ENCODE peak calls at places on chromosomes 13 and 19, in eight cellular contexts. U, V, H, Z, G, C, N and S are unnamed samples.

GRCh38 chr13:100363874-100364273 is 224.7 kb downstream of the GGACT start:
- DNase-seq in G (no peak), N (no peak), Z (no peak), C (no peak), V (peak; percentile 61), H (no peak), U (peak; percentile 2), S (peak; percentile 3)

GRCh38 chr13:31056650-31057275 is 104.9 kb downstream of the HSPH1 start:
- DNase-seq in V (no peak), C (no peak), U (peak; percentile 76), Z (no peak), G (no peak), N (no peak), H (no peak), S (peak; percentile 45)

GRCh38 chr19:38115264-38115802 is 108.7 kb downstream of the DPF1 start:
- DNase-seq in H (no peak), N (no peak), Z (no peak), C (no peak), U (no peak), V (no peak), G (no peak), S (no peak)

GRCh38 chr13:114008964-114009589 is 35.2 kb upstream of the C13orf46 start:
- DNase-seq in Z (no peak), C (no peak), H (no peak), N (no peak), G (peak; percentile 15), V (no peak), U (no peak), S (no peak)

GRCh38 chr19:5048727-5049553 is 80.0 kb downstream of the KDM4B start:
- DNase-seq in C (peak; percentile 77), Z (no peak), H (peak; percentile 37), U (peak; percentile 78), N (no peak), G (no peak), V (peak; percentile 76), S (peak; percentile 70)

GRCh38 chr13:25738342-25738771 is 313.5 kb downstream of the SHISA2 start:
- DNase-seq in G (no peak), H (no peak), Z (peak; percentile 5), U (peak; percentile 25), C (peak; percentile 30), V (peak; percentile 70), N (no peak), S (peak; percentile 25)

GRCh38 chr13:78569029-78569428 is 34.3 kb downstream of the POU4F1 start:
- DNase-seq in N (no peak), U (no peak), C (no peak), Z (no peak), V (no peak), H (no peak), G (no peak), S (no peak)

GRCh38 chr13:109198585-109198984 is 569.2 kb downstream of the MYO16 start:
- DNase-seq in C (no peak), Z (no peak), G (no peak), U (peak; percentile 72), N (no peak), H (no peak), V (peak; percentile 54), S (peak; percentile 10)

GRCh38 chr19:38265213-38265861 is 964 bp downstream of the SPINT2 start:
- DNase-seq in U (no peak), H (no peak), Z (peak; percentile 61), V (no peak), C (peak; percentile 68), N (no peak), G (peak; percentile 71), S (no peak)

GRCh38 chr13:63448654-63449053 is 2033.0 kb upstream of the PCDH20 start:
- DNase-seq in H (no peak), Z (no peak), C (no peak), U (no peak), N (no peak), G (no peak), V (no peak), S (no peak)

GRCh38 chr19:4676955-4677731 is 7.0 kb upstream of the MYDGF start:
- DNase-seq in G (no peak), H (no peak), N (no peak), U (peak; percentile 60), V (no peak), Z (peak; percentile 72), C (peak; percentile 38), S (peak; percentile 56)

GRCh38 chr19:33000510-33000909 is 28.5 kb downstream of the FAAP24 start:
- DNase-seq in Z (no peak), V (no peak), H (no peak), G (no peak), N (no peak), C (no peak), U (no peak), S (no peak)

GRCh38 chr13:28483313-28483931 is 11.5 kb downstream of the FLT1 start:
- DNase-seq in C (no peak), H (no peak), G (no peak), Z (no peak), V (no peak), N (no peak), U (no peak), S (no peak)
- TF ChIP-seq CTCF in C (no peak), H (no peak), G (no peak), Z (no peak), V (no peak), N (no peak), U (no peak), S (no peak)

GRCh38 chr19:13866463-13867046 is 10.4 kb upstream of the NANOS3 start:
- DNase-seq in H (no peak), Z (no peak), C (no peak), N (no peak), V (no peak), U (no peak), G (no peak), S (no peak)
- H3K4me3 ChIP-seq in H (peak overlapping the region; percentile 71), Z (peak overlapping the region; percentile 60), C (no peak overlapping the region), N (peak overlapping the region; percentile 59), V (peak overlapping the region; percentile 61), U (peak overlapping the region; percentile 63), G (no peak overlapping the region), S (peak overlapping the region; percentile 45)

GRCh38 chr19:31548941-31549340 is 199.7 kb upstream of the TSHZ3 start:
- DNase-seq in U (peak; percentile 50), C (no peak), G (no peak), H (no peak), N (no peak), Z (peak; percentile 1), V (no peak), S (peak; percentile 62)
- TF ChIP-seq CTCF in U (peak; percentile 75), C (peak; percentile 20), G (no peak), H (no peak), N (no peak), Z (peak; percentile 52), V (peak; percentile 40), S (peak; percentile 76)

GRCh38 chr13:64684108-64684507 is 2546.0 kb downstream of the PCDH9 start:
- DNase-seq in G (no peak), V (no peak), C (no peak), N (no peak), Z (no peak), H (no peak), U (no peak), S (no peak)

GRCh38 chr13:64680739-64681138 is 2549.4 kb downstream of the PCDH9 start:
- DNase-seq in C (no peak), G (no peak), H (no peak), N (no peak), U (no peak), Z (no peak), V (no peak), S (no peak)

GRCh38 chr13:64688893-64689677 is 2541.1 kb downstream of the PCDH9 start:
- DNase-seq in Z (no peak), N (no peak), C (no peak), H (no peak), U (peak; percentile 11), V (peak; percentile 43), G (no peak), S (peak; percentile 3)

DNA sequence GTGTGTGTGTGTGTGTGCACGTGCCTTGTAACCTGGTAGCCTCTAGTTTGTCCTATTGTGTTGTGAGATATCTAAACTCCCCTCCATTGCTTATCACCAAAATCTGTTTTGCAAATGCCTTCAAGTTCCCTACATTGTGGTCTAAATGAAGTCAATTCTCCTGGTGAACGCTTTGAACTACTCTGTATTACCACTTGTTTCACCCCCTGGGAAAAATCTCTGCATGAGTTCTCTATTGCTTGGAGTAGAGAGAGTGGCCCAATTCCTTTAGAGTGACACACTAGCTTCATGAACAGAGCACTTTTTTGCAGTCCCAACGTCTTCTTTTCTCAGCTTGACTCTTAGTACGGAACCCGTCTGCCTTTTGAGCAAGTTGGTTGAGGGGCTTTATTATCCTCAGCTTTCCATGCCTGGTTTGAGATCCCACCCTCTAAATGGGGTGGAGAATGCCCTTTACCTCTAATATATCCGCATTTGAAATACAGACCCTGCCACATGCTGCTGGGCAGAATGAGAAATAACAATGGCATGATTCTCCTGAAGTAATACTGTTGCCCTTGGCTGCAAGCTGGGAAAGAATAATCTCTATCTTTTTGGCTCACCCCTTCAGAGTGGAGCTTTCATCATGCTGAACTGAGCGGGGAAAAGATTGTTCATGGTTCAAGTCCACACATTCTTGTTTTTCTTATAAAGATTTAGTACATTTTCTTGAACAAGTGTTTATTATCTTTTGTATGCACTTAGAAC is 2545.3 kb downstream of the PCDH9 start:
- DNase-seq in Z (no peak), C (no peak), V (peak; percentile 42), N (no peak), H (no peak), U (peak; percentile 8), G (no peak), S (peak; percentile 32)
- H3K4me3 ChIP-seq in Z (no peak overlapping the region), C (no peak overlapping the region), V (no peak overlapping the region), N (no peak overlapping the region), H (no peak overlapping the region), U (no peak overlapping the region), G (no peak overlapping the region), S (no peak overlapping the region)

DNA sequence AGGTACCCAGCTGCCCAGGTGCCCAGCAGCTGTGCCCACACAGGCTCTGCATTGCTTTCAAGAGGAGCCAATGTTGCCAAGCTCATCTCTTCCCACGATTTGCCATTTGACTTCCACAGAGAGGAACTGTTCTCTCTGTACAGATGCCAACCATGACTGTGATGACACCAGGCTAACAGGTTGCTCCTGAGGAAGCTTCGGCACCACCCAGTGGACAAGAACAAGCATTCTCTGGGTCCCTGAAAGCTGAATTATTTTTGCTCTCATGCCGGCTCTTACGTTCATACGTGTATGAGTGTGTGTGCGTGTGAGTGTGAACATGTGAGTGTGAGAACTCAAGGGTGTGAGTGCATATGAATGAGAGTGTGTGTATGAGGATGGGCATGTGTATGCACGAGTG is 535.2 kb downstream of the LIG4 start:
- DNase-seq in U (no peak), N (no peak), G (no peak), V (no peak), Z (no peak), C (no peak), H (no peak), S (no peak)
- TF ChIP-seq CTCF in U (no peak), N (no peak), G (no peak), V (no peak), Z (no peak), C (no peak), H (no peak), S (no peak)